ENCODE peak calls at places on chromosomes 13 and 19, in four cellular contexts. One of them, this sample, is unnamed.

GRCh38 chr19:40270362-40271089 is 14.6 kb downstream of the AKT2 start:
- DNase-seq in GM23248: no peak
- DNase-seq in keratinocyte: no peak
- DNase-seq in PC-3: no peak
- DNase-seq in this sample: no peak

GRCh38 chr19:2059422-2060201 is 8.6 kb upstream of the MKNK2 start:
- DNase-seq in GM23248: peak; percentile 93
- DNase-seq in PC-3: peak; percentile 81
- DNase-seq in keratinocyte: no peak
- DNase-seq in this sample: no peak

GRCh38 chr19:7125221-7125620 is 55.7 kb downstream of the ZNF557 start:
- DNase-seq in GM23248: no peak
- DNase-seq in keratinocyte: no peak
- DNase-seq in PC-3: no peak
- DNase-seq in this sample: no peak

GRCh38 chr19:2154587-2155075 is 3.3 kb upstream of the AP3D1 start:
- DNase-seq in PC-3: peak; percentile 82
- DNase-seq in GM23248: peak; percentile 65
- DNase-seq in keratinocyte: no peak
- DNase-seq in this sample: no peak

GRCh38 chr19:32350492-32350891 is 5.1 kb downstream of the ZNF507 start:
- DNase-seq in PC-3: peak; percentile 6
- DNase-seq in GM23248: no peak
- DNase-seq in keratinocyte: no peak
- DNase-seq in this sample: no peak

GRCh38 chr13:24459234-24459633 is 53.3 kb downstream of the PARP4 start:
- DNase-seq in keratinocyte: no peak
- DNase-seq in GM23248: peak; percentile 88
- DNase-seq in PC-3: no peak
- DNase-seq in this sample: peak; percentile 7

GRCh38 chr13:94711561-94712286 is 621 bp downstream of the SOX21 start:
- DNase-seq in PC-3: peak; percentile 27
- DNase-seq in keratinocyte: no peak
- DNase-seq in GM23248: peak; percentile 39
- DNase-seq in this sample: peak; percentile 50

GRCh38 chr13:27120811-27121210 is 50.8 kb downstream of the USP12 start:
- DNase-seq in GM23248: no peak
- DNase-seq in PC-3: no peak
- DNase-seq in keratinocyte: no peak
- DNase-seq in this sample: peak; percentile 4

GRCh38 chr19:47283405-47284059 is 8.8 kb downstream of the INAFM1 start:
- DNase-seq in PC-3: no peak
- DNase-seq in keratinocyte: no peak
- DNase-seq in GM23248: no peak
- DNase-seq in this sample: no peak

GRCh38 chr19:16654151-16654550 is 5.8 kb downstream of the SMIM7 start:
- DNase-seq in keratinocyte: no peak
- DNase-seq in GM23248: no peak
- DNase-seq in PC-3: no peak
- DNase-seq in this sample: peak; percentile 48

GRCh38 chr19:5154129-5154798 is 185.4 kb downstream of the KDM4B start:
- DNase-seq in PC-3: peak; percentile 39
- DNase-seq in keratinocyte: no peak
- DNase-seq in GM23248: peak; percentile 23
- DNase-seq in this sample: no peak

GRCh38 chr19:15696654-15697194 is 23.8 kb downstream of the CYP4F12 start:
- DNase-seq in PC-3: no peak
- DNase-seq in GM23248: no peak
- DNase-seq in keratinocyte: no peak
- DNase-seq in this sample: peak; percentile 12

GRCh38 chr19:43446746-43447489 is 18.5 kb downstream of the LYPD3 start:
- DNase-seq in GM23248: peak; percentile 79
- DNase-seq in keratinocyte: no peak
- DNase-seq in PC-3: peak; percentile 75
- DNase-seq in this sample: peak; percentile 78

GRCh38 chr13:35718084-35718483 is 241.6 kb upstream of the MAB21L1 start:
- DNase-seq in PC-3: no peak
- DNase-seq in keratinocyte: no peak
- DNase-seq in GM23248: no peak
- DNase-seq in this sample: peak; percentile 4

GRCh38 chr13:95588134-95588533 is 35.6 kb downstream of the CLDN10 start:
- DNase-seq in GM23248: no peak
- DNase-seq in PC-3: peak; percentile 7
- DNase-seq in keratinocyte: no peak
- DNase-seq in this sample: no peak

GRCh38 chr13:77177646-77178045 is 149.2 kb downstream of the MYCBP2 start:
- DNase-seq in PC-3: no peak
- DNase-seq in GM23248: no peak
- DNase-seq in keratinocyte: no peak
- DNase-seq in this sample: no peak

GRCh38 chr19:3365447-3366103 is 808 bp upstream of the NFIC start:
- DNase-seq in keratinocyte: no peak
- DNase-seq in PC-3: peak; percentile 52
- DNase-seq in GM23248: peak; percentile 86
- DNase-seq in this sample: peak; percentile 72

GRCh38 chr19:32652893-32653625 is 21.9 kb downstream of the ANKRD27 start:
- DNase-seq in keratinocyte: no peak
- DNase-seq in GM23248: no peak
- DNase-seq in PC-3: no peak
- DNase-seq in this sample: no peak

GRCh38 chr13:48356750-48357149 is 53.2 kb downstream of the RB1 start:
- DNase-seq in GM23248: no peak
- DNase-seq in PC-3: no peak
- DNase-seq in keratinocyte: no peak
- DNase-seq in this sample: no peak

GRCh38 chr19:5949792-5950305 is 28.1 kb downstream of the RANBP3 start:
- DNase-seq in GM23248: no peak
- DNase-seq in PC-3: no peak
- DNase-seq in keratinocyte: no peak
- DNase-seq in this sample: no peak

GRCh38 chr13:66886248-66886647 is 343.9 kb downstream of the PCDH9 start:
- DNase-seq in PC-3: no peak
- DNase-seq in GM23248: no peak
- DNase-seq in keratinocyte: no peak
- DNase-seq in this sample: no peak

GRCh38 chr13:25179011-25179410 is 6.9 kb upstream of the AMER2 start:
- DNase-seq in PC-3: no peak
- DNase-seq in keratinocyte: no peak
- DNase-seq in GM23248: no peak
- DNase-seq in this sample: no peak

GRCh38 chr13:40031031-40031430 is 375.6 kb downstream of the COG6 start:
- DNase-seq in keratinocyte: no peak
- DNase-seq in GM23248: peak; percentile 61
- DNase-seq in PC-3: peak; percentile 69
- DNase-seq in this sample: peak; percentile 17

GRCh38 chr19:54464044-54464623 is 556 bp upstream of the LENG9 start:
- DNase-seq in GM23248: peak; percentile 88
- DNase-seq in keratinocyte: peak; percentile 97
- DNase-seq in PC-3: peak; percentile 97
- DNase-seq in this sample: peak; percentile 95

GRCh38 chr13:59483441-59484116 is 680.1 kb downstream of the DIAPH3 start:
- DNase-seq in GM23248: no peak
- DNase-seq in PC-3: no peak
- DNase-seq in keratinocyte: no peak
- DNase-seq in this sample: no peak

GRCh38 chr13:80618777-80619176 is 277.9 kb upstream of the SPRY2 start:
- DNase-seq in PC-3: no peak
- DNase-seq in GM23248: no peak
- DNase-seq in keratinocyte: no peak
- DNase-seq in this sample: no peak

GRCh38 chr13:67267136-67267535 is 37.0 kb upstream of the PCDH9 start:
- DNase-seq in PC-3: no peak
- DNase-seq in keratinocyte: no peak
- DNase-seq in GM23248: peak; percentile 12
- DNase-seq in this sample: no peak

GRCh38 chr19:17999685-18000479 is 8.1 kb upstream of the ARRDC2 start:
- DNase-seq in PC-3: no peak
- DNase-seq in GM23248: no peak
- DNase-seq in keratinocyte: no peak
- DNase-seq in this sample: no peak

GRCh38 chr13:53298426-53298825 is 269.8 kb downstream of the OLFM4 start:
- DNase-seq in PC-3: no peak
- DNase-seq in keratinocyte: no peak
- DNase-seq in GM23248: no peak
- DNase-seq in this sample: no peak

GRCh38 chr19:47221080-47221841 is 9.7 kb downstream of the BBC3 start:
- DNase-seq in keratinocyte: no peak
- DNase-seq in GM23248: no peak
- DNase-seq in PC-3: no peak
- DNase-seq in this sample: no peak

GRCh38 chr13:52003551-52003950 is 7.7 kb downstream of the ATP7B start:
- DNase-seq in GM23248: no peak
- DNase-seq in keratinocyte: no peak
- DNase-seq in PC-3: no peak
- DNase-seq in this sample: no peak

GRCh38 chr19:34649886-34650543 is 26.9 kb downstream of the SCGB2B2 start:
- DNase-seq in GM23248: no peak
- DNase-seq in keratinocyte: no peak
- DNase-seq in PC-3: peak; percentile 31
- DNase-seq in this sample: no peak

GRCh38 chr19:6219592-6220290 is 60.0 kb downstream of the MLLT1 start:
- DNase-seq in keratinocyte: no peak
- DNase-seq in PC-3: no peak
- DNase-seq in GM23248: peak; percentile 14
- DNase-seq in this sample: no peak

GRCh38 chr19:942133-942645 is 16.4 kb downstream of the ARID3A start:
- DNase-seq in GM23248: no peak
- DNase-seq in keratinocyte: no peak
- DNase-seq in PC-3: no peak
- DNase-seq in this sample: no peak

GRCh38 chr19:939439-939838 is 13.6 kb downstream of the ARID3A start:
- DNase-seq in GM23248: no peak
- DNase-seq in PC-3: no peak
- DNase-seq in keratinocyte: no peak
- DNase-seq in this sample: no peak

GRCh38 chr19:939922-940321 is 14.1 kb downstream of the ARID3A start:
- DNase-seq in PC-3: no peak
- DNase-seq in GM23248: no peak
- DNase-seq in keratinocyte: no peak
- DNase-seq in this sample: no peak

GRCh38 chr19:940591-941291 is 14.9 kb downstream of the ARID3A start:
- DNase-seq in PC-3: peak; percentile 66
- DNase-seq in GM23248: no peak
- DNase-seq in keratinocyte: no peak
- DNase-seq in this sample: peak; percentile 70

DNA sequence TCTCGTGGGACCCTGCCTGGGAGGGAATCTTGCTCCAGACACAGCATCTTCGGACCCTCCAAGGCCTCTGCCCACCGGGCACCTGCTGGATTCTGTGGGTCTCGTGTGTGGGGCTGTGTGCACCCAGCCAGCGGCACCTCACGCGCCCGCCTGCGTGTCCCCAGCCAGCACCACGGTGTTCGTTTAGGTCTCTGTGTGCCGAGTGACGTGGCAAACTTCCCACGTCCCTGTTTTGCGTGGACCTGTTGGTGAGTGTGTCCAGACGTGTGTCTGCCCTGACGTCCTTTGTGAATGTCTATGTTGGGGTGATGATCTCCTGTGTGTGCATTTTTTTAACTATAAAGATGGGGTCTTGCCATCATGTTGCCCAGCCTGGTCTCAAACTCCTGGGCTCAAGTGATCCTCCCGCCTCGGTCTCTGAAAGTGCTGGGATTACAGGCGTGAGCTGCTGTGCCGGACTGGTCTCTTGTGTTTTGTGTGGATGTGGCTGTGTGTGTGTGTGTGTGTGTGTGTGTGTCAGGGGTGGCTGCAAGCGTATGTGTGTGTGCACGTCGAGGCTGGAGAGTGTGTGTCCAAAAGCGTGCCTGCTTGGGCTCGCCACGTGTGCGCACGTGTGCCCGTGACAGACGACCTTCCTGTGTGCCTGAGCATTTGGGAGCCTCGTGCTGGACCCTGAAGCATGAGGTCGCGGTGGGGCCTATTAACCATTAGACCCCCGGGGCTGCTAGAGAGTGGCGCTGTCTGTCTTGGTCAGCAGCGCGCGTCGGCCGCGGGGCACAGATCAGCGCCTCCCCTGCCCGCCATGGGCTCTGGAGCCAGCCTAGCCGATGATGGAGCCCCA is 15.7 kb downstream of the ARID3A start:
- DNase-seq in PC-3: no peak
- DNase-seq in GM23248: no peak
- DNase-seq in keratinocyte: no peak
- DNase-seq in this sample: no peak
- H3K27ac ChIP-seq in PC-3: peak overlapping the region; percentile 15
- H3K27ac ChIP-seq in GM23248: no peak overlapping the region
- H3K27ac ChIP-seq in keratinocyte: no peak overlapping the region
- H3K27ac ChIP-seq in this sample: peak overlapping the region; percentile 41

GRCh38 chr19:46068345-46069258 is 27.8 kb upstream of the IGFL4 start:
- DNase-seq in keratinocyte: peak; percentile 83
- DNase-seq in PC-3: peak; percentile 94
- DNase-seq in GM23248: peak; percentile 93
- DNase-seq in this sample: peak; percentile 61
- TF ChIP-seq EZH2 in keratinocyte: no peak
- TF ChIP-seq EZH2 in PC-3: no peak
- TF ChIP-seq EZH2 in GM23248: no peak
- TF ChIP-seq EZH2 in this sample: no peak

DNA sequence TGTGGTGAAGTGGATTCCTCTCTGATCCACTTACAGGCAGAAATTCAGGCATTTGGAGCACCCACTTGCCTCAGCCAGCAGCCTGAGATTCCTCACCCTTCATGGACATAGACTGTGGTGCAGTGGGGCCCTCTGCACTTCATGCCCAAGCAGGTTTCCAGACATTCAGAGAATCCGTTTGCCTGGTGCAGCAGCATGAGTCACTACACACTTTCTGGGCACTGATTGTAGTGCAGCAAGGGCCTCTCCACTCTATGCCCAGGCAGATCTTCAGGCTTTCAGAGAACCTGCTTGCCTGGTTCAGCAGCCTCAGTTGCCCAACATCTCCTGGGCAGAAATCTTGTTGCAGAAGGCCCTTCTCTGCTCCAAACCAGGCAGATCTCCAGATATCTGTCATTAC is 920.9 kb downstream of the SLITRK5 start:
- DNase-seq in keratinocyte: peak; percentile 25
- DNase-seq in PC-3: no peak
- DNase-seq in GM23248: no peak
- DNase-seq in this sample: no peak
- H3K9me3 ChIP-seq in keratinocyte: peaks cover 3% of the 10 kb centered on the region
- H3K9me3 ChIP-seq in PC-3: no peaks in the 10 kb centered on the region
- H3K9me3 ChIP-seq in GM23248: no peaks in the 10 kb centered on the region
- H3K9me3 ChIP-seq in this sample: no peaks in the 10 kb centered on the region

GRCh38 chr19:35744335-35744687 is 907 bp downstream of the U2AF1L4 start:
- DNase-seq in PC-3: no peak
- DNase-seq in keratinocyte: no peak
- DNase-seq in GM23248: no peak
- DNase-seq in this sample: no peak

GRCh38 chr19:35745328-35746086 is at the start of the genes PSENEN and U2AF1L4:
- DNase-seq in keratinocyte: peak; percentile 96
- DNase-seq in GM23248: peak; percentile 100
- DNase-seq in PC-3: peak; percentile 98
- DNase-seq in this sample: peak; percentile 99

GRCh38 chr19:35744688-35745327 is 410 bp downstream of the U2AF1L4 start:
- DNase-seq in keratinocyte: peak; percentile 74
- DNase-seq in PC-3: peak; percentile 90
- DNase-seq in GM23248: peak; percentile 99
- DNase-seq in this sample: peak; percentile 98

GRCh38 chr19:35746556-35746955 is 1.1 kb downstream of the PSENEN start:
- DNase-seq in keratinocyte: no peak
- DNase-seq in PC-3: no peak
- DNase-seq in GM23248: no peak
- DNase-seq in this sample: no peak

GRCh38 chr19:35746087-35746462 is 624 bp downstream of the PSENEN start:
- DNase-seq in GM23248: peak; percentile 21
- DNase-seq in keratinocyte: no peak
- DNase-seq in PC-3: no peak
- DNase-seq in this sample: no peak
- H3K27ac ChIP-seq in GM23248: peak overlapping the region; percentile 100
- H3K27ac ChIP-seq in keratinocyte: peak overlapping the region; percentile 94
- H3K27ac ChIP-seq in PC-3: no peak overlapping the region
- H3K27ac ChIP-seq in this sample: peak overlapping the region; percentile 99